ENCODE peak calls at places on chromosomes 16 and 17, in four cellular contexts. G is fibroblast of lung, W is neural progenitor cell, P is GM23248. Y is an unnamed sample.

GRCh38 chr17:10114931-10115535 is 83.4 kb downstream of the GAS7 start:
- DNase-seq in G (peak; percentile 98), W (no peak), P (peak; percentile 97), Y (no peak)

GRCh38 chr17:50575581-50576210 is 15.2 kb downstream of the CACNA1G start:
- DNase-seq in G (no peak), W (no peak), P (no peak), Y (no peak)

GRCh38 chr17:882827-883585 is 96.6 kb downstream of the NXN start:
- DNase-seq in G (peak; percentile 88), W (peak; percentile 37), P (peak; percentile 26), Y (peak; percentile 42)

GRCh38 chr16:2308089-2308962 is 32.2 kb downstream of the ABCA3 start:
- DNase-seq in G (no peak), W (no peak), P (no peak), Y (no peak)

GRCh38 chr17:54405826-54406225 is 494.8 kb upstream of the TOM1L1 start:
- DNase-seq in G (no peak), W (no peak), P (no peak), Y (no peak)

GRCh38 chr16:27233731-27234130 is 30.4 kb downstream of the KDM8 start:
- DNase-seq in G (no peak), W (no peak), P (no peak), Y (no peak)

GRCh38 chr17:67272312-67273050 is 27.5 kb upstream of the HELZ start:
- DNase-seq in G (no peak), W (peak; percentile 53), P (no peak), Y (no peak)

GRCh38 chr17:12688382-12688781 is 22.7 kb downstream of the MYOCD start:
- DNase-seq in G (no peak), W (no peak), P (no peak), Y (no peak)

GRCh38 chr17:50364061-50364458 is 8.9 kb downstream of the MRPL27 start:
- DNase-seq in G (no peak), W (no peak), P (no peak), Y (no peak)

GRCh38 chr16:24070851-24071250 is 185.3 kb upstream of the CACNG3 start:
- DNase-seq in G (peak; percentile 21), W (peak; percentile 81), P (peak; percentile 52), Y (no peak)

GRCh38 chr17:61152898-61153297 is 246.7 kb upstream of the TBX2 start:
- DNase-seq in G (no peak), W (no peak), P (no peak), Y (no peak)

GRCh38 chr16:27179500-27180072 is 23.7 kb upstream of the KDM8 start:
- DNase-seq in G (peak; percentile 66), W (peak; percentile 79), P (peak; percentile 79), Y (peak; percentile 65)

GRCh38 chr17:48618366-48618896 is 3.3 kb upstream of the HOXB8 start:
- DNase-seq in G (peak; percentile 85), W (peak; percentile 93), P (peak; percentile 92), Y (peak; percentile 89)

GRCh38 chr17:2068101-2068518 is 13.2 kb downstream of the HIC1 start:
- DNase-seq in G (peak; percentile 70), W (no peak), P (peak; percentile 95), Y (no peak)

GRCh38 chr17:41383690-41384089 is 1.6 kb upstream of the KRT34 start:
- DNase-seq in G (no peak), W (no peak), P (no peak), Y (no peak)

GRCh38 chr16:85844786-85845185 is 45.3 kb downstream of the COX4I1 start:
- DNase-seq in G (peak; percentile 50), W (no peak), P (no peak), Y (no peak)

GRCh38 chr17:48878920-48879898 is 13.4 kb upstream of the ATP5MC1 start:
- DNase-seq in G (peak; percentile 75), W (peak; percentile 80), P (peak; percentile 77), Y (peak; percentile 49)

GRCh38 chr17:64118452-64118979 is 11.4 kb downstream of the ERN1 start:
- DNase-seq in G (peak; percentile 53), W (no peak), P (peak; percentile 45), Y (no peak)

GRCh38 chr16:87789437-87790277 is 23.9 kb upstream of the KLHDC4 start:
- DNase-seq in G (peak; percentile 95), W (no peak), P (peak; percentile 91), Y (peak; percentile 91)

GRCh38 chr16:81836279-81837054 is 57.4 kb downstream of the PLCG2 start:
- DNase-seq in G (no peak), W (no peak), P (no peak), Y (peak; percentile 41)

GRCh38 chr16:10729649-10730048 is 14.0 kb upstream of the NUBP1 start:
- DNase-seq in G (peak; percentile 31), W (peak; percentile 16), P (peak; percentile 67), Y (peak; percentile 87)

GRCh38 chr16:78198299-78198698 is 98.8 kb downstream of the WWOX start:
- DNase-seq in G (no peak), W (no peak), P (no peak), Y (no peak)

GRCh38 chr16:30551781-30552180 is 6.4 kb downstream of the ZNF764 start:
- DNase-seq in G (no peak), W (no peak), P (no peak), Y (no peak)

GRCh38 chr17:42266918-42267766 is 9.0 kb downstream of the STAT5B start:
- DNase-seq in G (peak; percentile 99), W (no peak), P (peak; percentile 84), Y (peak; percentile 93)

GRCh38 chr16:11252482-11252931 is 3.5 kb downstream of the SOCS1 start:
- DNase-seq in G (no peak), W (no peak), P (no peak), Y (no peak)

GRCh38 chr17:2862197-2862596 is 66.0 kb downstream of the RAP1GAP2 start:
- DNase-seq in G (no peak), W (no peak), P (no peak), Y (no peak)

GRCh38 chr17:81035389-81036127 is 607 bp downstream of the BAIAP2 start:
- DNase-seq in G (peak; percentile 37), W (peak; percentile 54), P (peak; percentile 63), Y (no peak)

GRCh38 chr17:64097196-64097936 is 32.6 kb downstream of the ERN1 start:
- DNase-seq in G (peak; percentile 83), W (no peak), P (peak; percentile 69), Y (no peak)

GRCh38 chr17:55576237-55576998 is 65.2 kb upstream of the SMIM36 start:
- DNase-seq in G (peak; percentile 82), W (no peak), P (peak; percentile 92), Y (no peak)

GRCh38 chr17:57881143-57881542 is 31.3 kb upstream of the MRPS23 start:
- DNase-seq in G (peak; percentile 85), W (no peak), P (peak; percentile 69), Y (no peak)

GRCh38 chr16:1940273-1941161 is 2.5 kb downstream of the MSRB1 start:
- DNase-seq in G (no peak), W (no peak), P (no peak), Y (no peak)

GRCh38 chr17:79049821-79050220 is 24.8 kb upstream of the ENGASE start:
- DNase-seq in G (no peak), W (no peak), P (no peak), Y (no peak)
- H2AFZ ChIP-seq in G (no peak overlapping the region), W (no peak overlapping the region), P (no peak overlapping the region), Y (no peak overlapping the region)

GRCh38 chr17:7483238-7484066 is 714 bp upstream of the POLR2A start:
- DNase-seq in G (peak; percentile 97), W (peak; percentile 94), P (peak; percentile 93), Y (peak; percentile 73)
- H3K4me1 ChIP-seq in G (peaks cover 20% of the 10 kb centered on the region), W (peaks cover 33% of the 10 kb centered on the region), P (peaks cover 19% of the 10 kb centered on the region), Y (peaks cover 19% of the 10 kb centered on the region)

DNA sequence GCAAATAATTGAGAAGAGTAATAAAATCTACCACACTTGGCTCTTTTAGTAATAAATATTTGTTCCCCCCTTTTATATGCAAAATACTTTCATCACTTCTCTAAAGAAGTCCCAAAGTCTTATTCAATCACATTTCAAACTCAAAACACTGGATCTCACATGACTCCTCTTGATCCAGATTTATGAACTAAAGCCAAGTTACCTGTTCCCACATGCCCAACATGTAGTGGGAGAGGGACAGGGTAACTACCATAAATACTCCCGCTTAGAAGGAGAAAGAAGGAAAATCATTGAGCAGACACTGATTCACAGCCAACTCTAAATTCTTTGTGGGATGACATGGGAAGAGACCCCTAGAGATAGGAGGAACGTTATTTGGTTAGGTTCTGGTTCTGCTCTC is 64.9 kb upstream of the PMFBP1 start:
- DNase-seq in G (no peak), W (no peak), P (no peak), Y (no peak)
- H2AFZ ChIP-seq in G (no peak overlapping the region), W (no peak overlapping the region), P (no peak overlapping the region), Y (no peak overlapping the region)

GRCh38 chr16:89560413-89561194 is at the start of gene RPL13:
- DNase-seq in G (peak; percentile 96), W (peak; percentile 98), P (peak; percentile 99), Y (peak; percentile 95)
- H3K4me1 ChIP-seq in G (peaks cover 22% of the 10 kb centered on the region), W (peaks cover 33% of the 10 kb centered on the region), P (peaks cover 38% of the 10 kb centered on the region), Y (peaks cover 50% of the 10 kb centered on the region)

GRCh38 chr16:71811261-71811803 is 2.7 kb upstream of the AP1G1 start:
- DNase-seq in G (no peak), W (no peak), P (peak; percentile 24), Y (no peak)

GRCh38 chr16:71803305-71803690 is 5.3 kb downstream of the AP1G1 start:
- DNase-seq in G (no peak), W (no peak), P (no peak), Y (no peak)

GRCh38 chr16:71807905-71808592 is 585 bp downstream of the AP1G1 start:
- DNase-seq in G (peak; percentile 12), W (peak; percentile 49), P (peak; percentile 73), Y (no peak)

GRCh38 chr16:71808593-71809449 is at the start of gene AP1G1:
- DNase-seq in G (peak; percentile 99), W (peak; percentile 99), P (peak; percentile 99), Y (peak; percentile 92)
- H2AFZ ChIP-seq in G (peak within 1 kb of the TSS; percentile 98), W (peak within 1 kb of the TSS; percentile 98), P (peak within 1 kb of the TSS; percentile 99), Y (peak within 1 kb of the TSS; percentile 89)

DNA sequence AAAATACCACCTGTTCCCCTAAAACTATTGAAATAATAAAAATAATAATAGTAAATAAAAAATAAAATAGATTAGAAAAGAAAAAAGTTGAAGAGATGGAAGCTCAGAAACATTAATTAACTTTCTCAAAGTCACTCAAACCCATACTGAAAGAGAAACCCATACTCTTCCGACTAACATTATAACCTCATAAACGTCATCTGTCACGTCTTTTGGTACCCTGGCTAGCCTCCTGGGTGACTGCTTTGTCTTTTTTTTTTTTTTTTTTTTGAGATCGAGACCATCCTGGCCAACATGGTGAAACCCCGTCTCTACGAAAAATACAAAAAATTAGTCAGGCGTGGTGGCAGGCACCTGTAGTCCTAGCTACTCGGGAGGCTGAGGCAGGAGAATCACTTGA is 7.6 kb downstream of the SLFN12L start:
- DNase-seq in G (no peak), W (no peak), P (no peak), Y (no peak)
- H3K4me1 ChIP-seq in G (no peaks in the 10 kb centered on the region), W (no peaks in the 10 kb centered on the region), P (no peaks in the 10 kb centered on the region), Y (no peaks in the 10 kb centered on the region)

Y was measured in PC-9.